ENCODE peak calls at places on chromosomes 3 and 15, in four cellular contexts. O, E, Q and B are unnamed samples.

GRCh38 chr3:27880969-27881892 is 159.1 kb upstream of the EOMES start:
- DNase-seq in O (no peak), E (no peak), Q (no peak), B (no peak)

GRCh38 chr3:69085543-69086132 is 901 bp downstream of the ARL6IP5 start:
- DNase-seq in O (no peak), E (no peak), Q (no peak), B (no peak)

GRCh38 chr3:4741404-4742307 is 237.6 kb upstream of the BHLHE40 start:
- DNase-seq in O (peak), E (peak), Q (peak), B (peak)

GRCh38 chr3:61899700-61900462 is 338.5 kb downstream of the PTPRG start:
- DNase-seq in O (no peak), E (no peak), Q (no peak), B (no peak)

GRCh38 chr3:105473521-105474223 is 107.0 kb downstream of the ALCAM start:
- DNase-seq in O (peak), E (no peak), Q (no peak), B (no peak)

GRCh38 chr3:146536681-146537080 is 7.7 kb downstream of the PLSCR1 start:
- DNase-seq in O (no peak), E (no peak), Q (no peak), B (no peak)

GRCh38 chr3:62622553-62623174 is 249.3 kb upstream of the FEZF2 start:
- DNase-seq in O (peak), E (peak), Q (peak), B (peak)

GRCh38 chr15:98754283-98755022 is 106.1 kb downstream of the IGF1R start:
- DNase-seq in O (peak), E (no peak), Q (no peak), B (no peak)

GRCh38 chr15:90530250-90531051 is 728 bp downstream of the CRTC3 start:
- DNase-seq in O (peak), E (peak), Q (peak), B (no peak)

GRCh38 chr3:35335703-35336102 is 303.6 kb upstream of the ARPP21 start:
- DNase-seq in O (no peak), E (no peak), Q (no peak), B (no peak)

GRCh38 chr3:31250116-31250813 is 282.5 kb upstream of the STT3B start:
- DNase-seq in O (peak), E (no peak), Q (no peak), B (no peak)

GRCh38 chr3:117600666-117601065 is 891.1 kb downstream of the TUSC7 start:
- DNase-seq in O (peak), E (no peak), Q (no peak), B (no peak)

GRCh38 chr3:47001731-47002489 is 22.4 kb downstream of the NBEAL2 start:
- DNase-seq in O (no peak), E (no peak), Q (no peak), B (no peak)

GRCh38 chr3:152159328-152159727 is 109.4 kb upstream of the MBNL1 start:
- DNase-seq in O (peak), E (peak), Q (no peak), B (no peak)

GRCh38 chr3:159604151-159604581 is 384.5 kb upstream of the IL12A start:
- DNase-seq in O (peak), E (no peak), Q (no peak), B (no peak)
- TF ChIP-seq CEBPB in O (no peak), E (no peak), Q (no peak), B (no peak)

GRCh38 chr3:37387462-37387861 is 213.1 kb upstream of the LRRFIP2 start:
- DNase-seq in O (no peak), E (no peak), Q (no peak), B (no peak)
- TF ChIP-seq CEBPB in O (no peak), E (no peak), Q (no peak), B (no peak)

DNA sequence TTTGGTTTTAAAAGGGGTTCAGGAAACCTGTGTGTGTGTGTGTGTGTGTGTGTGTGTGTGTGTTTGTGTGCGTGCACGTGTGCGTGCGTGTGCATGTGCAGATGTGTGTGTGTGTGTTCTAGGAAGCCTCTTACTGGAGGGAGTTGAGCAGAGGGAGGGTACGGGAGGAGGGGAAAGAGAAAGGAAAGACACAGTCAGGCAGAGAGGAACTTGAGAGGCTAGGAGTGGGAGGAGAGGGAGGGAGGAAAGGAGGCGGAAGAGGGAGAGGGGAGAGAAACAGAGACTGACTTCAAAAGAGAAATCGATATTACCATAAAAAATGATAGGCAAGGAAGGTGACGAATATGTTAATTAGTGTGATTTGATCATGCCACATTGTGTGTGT is 34.1 kb downstream of the ATP2B2 start:
- DNase-seq in O (peak), E (no peak), Q (no peak), B (no peak)
- TF ChIP-seq CEBPB in O (no peak), E (no peak), Q (no peak), B (no peak)

GRCh38 chr15:38904298-38904697 is 339.7 kb upstream of the RASGRP1 start:
- DNase-seq in O (no peak), E (no peak), Q (no peak), B (no peak)
- TF ChIP-seq CEBPB in O (no peak), E (no peak), Q (no peak), B (no peak)

GRCh38 chr3:53501203-53501602 is 6.8 kb downstream of the CACNA1D start:
- DNase-seq in O (no peak), E (no peak), Q (no peak), B (no peak)
- TF ChIP-seq CEBPB in O (no peak), E (no peak), Q (no peak), B (no peak)

DNA sequence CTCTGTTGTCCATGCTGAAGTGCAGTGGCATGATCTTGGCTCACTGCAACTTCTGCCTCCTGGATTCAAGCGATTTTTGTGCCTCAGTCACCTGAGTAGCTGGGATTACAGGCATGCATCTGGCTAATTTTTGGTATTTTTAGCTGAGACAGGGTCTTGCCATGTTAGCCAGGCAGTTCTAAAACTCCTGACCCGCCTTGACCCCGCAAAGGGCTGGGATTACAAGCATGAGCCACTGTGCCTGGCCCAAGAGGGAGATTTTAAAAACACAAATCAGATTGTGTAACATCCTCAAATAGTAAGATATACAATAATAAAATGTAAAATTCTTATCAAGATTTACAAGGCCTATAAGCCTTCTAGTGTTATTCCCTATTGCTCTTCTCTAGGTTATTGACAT is 62.5 kb upstream of the PHLDB2 start:
- DNase-seq in O (no peak), E (no peak), Q (no peak), B (no peak)
- TF ChIP-seq CEBPB in O (no peak), E (no peak), Q (no peak), B (no peak)

GRCh38 chr3:14231998-14232501 is 53.4 kb downstream of the LSM3 start:
- DNase-seq in O (peak), E (no peak), Q (no peak), B (no peak)

GRCh38 chr3:14227866-14228265 is 49.2 kb downstream of the LSM3 start:
- DNase-seq in O (peak), E (no peak), Q (no peak), B (no peak)

GRCh38 chr3:14230729-14231128 is 52.1 kb downstream of the LSM3 start:
- DNase-seq in O (no peak), E (no peak), Q (peak), B (no peak)

GRCh38 chr3:14231145-14231990 is 52.8 kb downstream of the LSM3 start:
- DNase-seq in O (no peak), E (no peak), Q (no peak), B (no peak)

DNA sequence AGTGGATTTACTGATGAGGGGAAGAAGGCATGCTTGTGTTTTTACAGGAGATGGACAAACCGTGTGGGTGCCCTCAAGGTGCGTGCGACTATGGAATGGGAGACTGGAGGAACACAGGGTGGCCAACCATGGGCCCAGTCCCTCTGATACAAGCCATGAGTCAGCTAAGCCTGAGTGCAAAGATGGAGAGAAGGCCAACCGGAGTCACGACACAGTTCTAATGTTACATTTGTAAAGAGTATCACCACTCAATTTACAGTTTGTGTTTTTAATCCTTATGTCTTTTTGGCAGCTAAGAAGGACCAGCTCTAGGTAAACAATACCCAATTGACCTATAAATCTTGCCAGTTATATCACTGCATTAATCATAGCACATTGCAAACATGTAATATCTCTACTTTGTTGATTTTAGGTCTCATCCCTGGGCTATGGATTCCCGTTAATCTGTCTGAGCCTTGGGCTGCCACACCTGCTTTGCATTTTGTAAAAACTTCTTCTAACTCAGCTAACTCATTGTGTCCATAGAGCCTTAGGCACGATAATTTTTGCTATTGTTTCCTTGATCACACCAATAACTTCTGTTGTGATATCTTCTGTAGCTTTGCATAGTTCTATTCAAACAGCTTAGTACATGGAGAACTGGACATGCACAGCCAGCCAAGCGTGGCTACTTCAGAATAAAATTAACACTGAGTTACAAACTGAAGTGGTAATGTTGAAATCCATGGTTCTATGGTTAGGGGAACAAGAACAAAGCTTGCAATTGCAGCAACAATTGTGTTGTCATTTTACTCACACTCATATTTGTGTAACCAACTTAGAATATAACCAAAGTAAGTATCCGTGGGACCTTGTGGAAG is 50.2 kb downstream of the LSM3 start:
- DNase-seq in O (no peak), E (no peak), Q (no peak), B (no peak)
- TF ChIP-seq CEBPB in O (no peak), E (no peak), Q (no peak), B (no peak)

DNA sequence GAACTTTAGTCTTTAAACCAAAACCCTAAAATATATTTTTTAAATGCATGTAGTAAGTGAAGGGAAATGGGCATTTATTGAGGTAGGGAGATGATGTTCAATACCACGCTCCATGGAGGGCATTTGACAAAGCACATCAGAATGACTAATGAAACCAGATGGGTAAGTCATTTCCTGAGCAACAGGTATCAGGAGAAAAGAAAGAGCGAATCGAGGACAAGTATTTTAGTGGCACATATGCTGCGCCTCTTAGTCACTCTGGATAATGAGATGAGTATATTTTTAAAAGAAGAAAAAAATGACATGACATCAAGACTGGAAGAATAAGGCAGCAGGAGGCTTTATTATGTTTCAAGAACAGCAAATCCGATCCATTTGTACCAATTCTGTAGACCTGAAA is 129.0 kb upstream of the ARHGEF3 start:
- DNase-seq in O (no peak), E (no peak), Q (no peak), B (no peak)
- TF ChIP-seq CEBPB in O (no peak), E (no peak), Q (no peak), B (no peak)

GRCh38 chr15:63509933-63510547 is 5.6 kb downstream of the USP3 start:
- DNase-seq in O (peak), E (no peak), Q (no peak), B (no peak)
- TF ChIP-seq CEBPB in O (peak), E (peak), Q (no peak), B (no peak)

DNA sequence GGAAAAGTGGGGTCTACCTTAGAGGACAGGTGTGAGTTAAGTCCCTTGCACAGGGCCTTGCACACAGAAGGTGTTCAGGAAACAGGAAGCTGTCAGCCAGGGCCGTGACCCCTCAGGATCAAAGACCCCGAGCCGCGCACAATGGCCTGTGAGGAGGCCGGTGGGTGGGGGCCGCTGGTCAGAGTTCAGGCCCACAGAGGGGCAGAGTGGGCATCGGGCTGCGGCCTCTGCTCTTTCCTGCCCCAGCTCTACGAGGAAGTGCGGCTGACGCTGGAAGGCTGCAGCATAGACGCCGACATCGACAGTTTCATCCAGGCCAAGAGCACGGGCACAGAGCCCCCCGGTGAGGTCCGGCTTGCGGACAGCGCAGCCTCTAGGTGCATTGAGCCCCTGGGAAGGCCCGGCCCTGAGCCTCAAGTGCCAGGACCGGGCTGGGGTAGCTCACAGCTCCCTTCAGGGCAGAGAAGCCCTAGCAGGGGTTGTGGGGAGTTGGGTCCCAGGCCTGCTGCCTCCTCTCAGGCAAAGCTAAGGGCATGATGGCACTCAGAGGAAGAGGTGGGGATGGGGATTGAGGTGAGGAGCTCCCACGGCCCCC is 37.2 kb downstream of the PSTPIP1 start:
- DNase-seq in O (no peak), E (no peak), Q (no peak), B (no peak)
- TF ChIP-seq CEBPB in O (no peak), E (no peak), Q (no peak), B (no peak)